ENCODE peak calls at places on chromosome 15, in four cellular contexts. M is HepG2, D is K562, L is GM12878. K is an unnamed sample.

GRCh38 chr15:57138260-57138895 is 219.9 kb downstream of the TCF12 start:
- DNase-seq in D (peak; percentile 56), M (peak; percentile 34), L (no peak), K (peak; percentile 45)

GRCh38 chr15:25985179-25985578 is 122.1 kb upstream of the ATP10A start:
- DNase-seq in M (no peak), L (no peak), D (no peak), K (no peak)

GRCh38 chr15:39580630-39581500 is at the start of gene THBS1:
- DNase-seq in L (no peak), D (peak; percentile 60), M (peak; percentile 81), K (peak; percentile 18)

GRCh38 chr15:67366904-67367303 is 112.3 kb downstream of the IQCH start:
- DNase-seq in D (no peak), M (no peak), L (peak; percentile 1), K (no peak)

GRCh38 chr15:100759116-100759515 is 120.5 kb upstream of the ALDH1A3 start:
- DNase-seq in D (no peak), M (no peak), L (no peak), K (no peak)

GRCh38 chr15:41151451-41152005 is 35.4 kb upstream of the INO80 start:
- DNase-seq in D (no peak), M (no peak), L (no peak), K (no peak)

GRCh38 chr15:28955160-28955502 is 69.4 kb downstream of the APBA2 start:
- DNase-seq in D (no peak), L (peak; percentile 17), M (no peak), K (peak; percentile 40)

GRCh38 chr15:39672666-39673065 is 91.8 kb downstream of the THBS1 start:
- DNase-seq in L (no peak), D (no peak), M (no peak), K (no peak)

GRCh38 chr15:93722165-93722564 is 509.2 kb upstream of the MCTP2 start:
- DNase-seq in D (no peak), L (no peak), M (no peak), K (no peak)

GRCh38 chr15:25797511-25798206 is 65.5 kb downstream of the ATP10A start:
- DNase-seq in M (no peak), L (no peak), D (no peak), K (no peak)

GRCh38 chr15:75140080-75140879 is 61.4 kb upstream of the C15orf39 start:
- DNase-seq in L (no peak), D (peak; percentile 26), M (peak; percentile 99), K (no peak)

GRCh38 chr15:75832114-75832513 is 11.1 kb upstream of the UBE2Q2 start:
- DNase-seq in M (no peak), D (no peak), L (no peak), K (no peak)

GRCh38 chr15:61556037-61556648 is 327.0 kb upstream of the RORA start:
- DNase-seq in L (no peak), D (no peak), M (peak; percentile 14), K (no peak)

GRCh38 chr15:89675606-89676005 is 3.6 kb downstream of the PLIN1 start:
- DNase-seq in D (no peak), L (no peak), M (no peak), K (no peak)

GRCh38 chr15:71337197-71337845 is 222.1 kb downstream of the THSD4 start:
- DNase-seq in M (no peak), L (no peak), D (no peak), K (no peak)

GRCh38 chr15:48677821-48678220 is 32.3 kb upstream of the FBN1 start:
- DNase-seq in L (no peak), D (no peak), M (no peak), K (no peak)

GRCh38 chr15:101051291-101052030 is 132.3 kb downstream of the LRRK1 start:
- DNase-seq in L (no peak), D (no peak), M (no peak), K (no peak)

GRCh38 chr15:72566973-72567372 is 87.5 kb upstream of the GOLGA6B start:
- DNase-seq in L (no peak), D (no peak), M (no peak), K (no peak)

GRCh38 chr15:81006124-81006523 is 5.4 kb downstream of the TLNRD1 start:
- DNase-seq in D (no peak), M (no peak), L (no peak), K (no peak)

GRCh38 chr15:42890161-42890913 is 30.2 kb downstream of the TTBK2 start:
- DNase-seq in L (no peak), D (no peak), M (peak; percentile 16), K (no peak)

GRCh38 chr15:101250331-101250730 is 1.5 kb downstream of the CHSY1 start:
- DNase-seq in D (no peak), L (no peak), M (no peak), K (no peak)

GRCh38 chr15:28033443-28033842 is 65.7 kb downstream of the OCA2 start:
- DNase-seq in M (no peak), L (no peak), D (no peak), K (no peak)

GRCh38 chr15:101181349-101181748 is 70.5 kb downstream of the CHSY1 start:
- DNase-seq in D (no peak), L (no peak), M (no peak), K (no peak)

GRCh38 chr15:67833504-67834248 is 6.2 kb downstream of the RNU6-1 start:
- DNase-seq in L (no peak), M (peak; percentile 34), D (peak; percentile 76), K (no peak)

GRCh38 chr15:66578286-66578875 is 12.6 kb upstream of the LCTL start:
- DNase-seq in L (no peak), M (no peak), D (no peak), K (no peak)

GRCh38 chr15:43376017-43376705 is 5.3 kb downstream of the TUBGCP4 start:
- DNase-seq in M (peak; percentile 45), L (peak; percentile 16), D (peak; percentile 40), K (peak; percentile 24)

GRCh38 chr15:71092056-71092600 is 23.1 kb upstream of the THSD4 start:
- DNase-seq in L (no peak), M (no peak), D (no peak), K (no peak)

GRCh38 chr15:45363334-45363733 is 15.0 kb downstream of the GATM start:
- DNase-seq in M (no peak), L (no peak), D (no peak), K (no peak)

GRCh38 chr15:45364271-45364670 is 14.1 kb downstream of the GATM start:
- DNase-seq in D (no peak), L (no peak), M (no peak), K (no peak)

GRCh38 chr15:45362419-45362818 is 15.9 kb downstream of the GATM start:
- DNase-seq in L (no peak), D (no peak), M (no peak), K (no peak)

GRCh38 chr15:45361883-45362282 is 16.5 kb downstream of the GATM start:
- DNase-seq in L (no peak), M (no peak), D (no peak), K (no peak)
- TF ChIP-seq SP1 in L (no peak), M (no peak), D (no peak), K (no peak)

DNA sequence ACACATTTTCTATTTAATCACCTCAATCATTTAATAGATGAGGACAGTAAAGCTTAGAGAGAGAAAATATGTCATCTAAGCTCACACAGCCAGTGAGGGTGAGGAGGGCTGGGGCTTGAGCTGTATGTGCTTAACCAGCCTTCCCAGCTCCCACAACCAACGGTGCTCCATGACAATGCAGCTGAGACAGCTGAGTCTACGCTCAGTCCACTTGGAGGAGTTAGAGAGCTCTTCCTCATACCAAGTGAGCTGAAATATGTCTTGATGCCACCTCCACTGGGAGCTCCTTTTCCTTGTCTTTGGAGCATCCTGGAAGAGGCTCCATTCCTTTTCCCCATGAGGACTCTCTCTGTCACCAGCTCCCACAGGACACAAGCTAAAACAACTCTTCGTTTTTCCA is 9.3 kb downstream of the HOMER2 start:
- DNase-seq in L (no peak), D (no peak), M (no peak), K (no peak)
- TF ChIP-seq FOXM1 in L (no peak), D (no peak), M (no peak), K (no peak)

DNA sequence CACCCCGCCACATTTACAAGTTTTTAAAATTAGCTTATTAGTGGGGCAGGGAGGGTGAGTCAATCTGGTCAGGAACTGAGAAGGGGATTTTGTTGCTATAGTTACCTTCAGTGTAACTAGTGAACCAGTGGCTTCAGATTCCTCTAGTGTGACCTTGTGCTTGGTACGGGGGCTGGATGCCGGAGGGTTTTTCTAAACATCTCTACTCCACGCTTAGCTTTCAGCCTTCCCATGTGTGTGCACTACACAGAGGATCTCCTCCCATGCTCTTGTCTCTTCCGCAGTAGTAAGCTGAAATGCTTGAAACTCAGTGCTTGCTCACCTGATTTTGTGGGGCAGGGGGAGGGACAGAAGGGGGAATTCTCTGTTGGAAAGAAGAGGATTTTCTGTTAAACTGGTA is 67.9 kb upstream of the AKAP13 start:
- DNase-seq in L (peak; percentile 77), M (peak; percentile 31), D (no peak), K (no peak)
- TF ChIP-seq SP1 in L (peak; percentile 52), M (no peak), D (no peak), K (no peak)

DNA sequence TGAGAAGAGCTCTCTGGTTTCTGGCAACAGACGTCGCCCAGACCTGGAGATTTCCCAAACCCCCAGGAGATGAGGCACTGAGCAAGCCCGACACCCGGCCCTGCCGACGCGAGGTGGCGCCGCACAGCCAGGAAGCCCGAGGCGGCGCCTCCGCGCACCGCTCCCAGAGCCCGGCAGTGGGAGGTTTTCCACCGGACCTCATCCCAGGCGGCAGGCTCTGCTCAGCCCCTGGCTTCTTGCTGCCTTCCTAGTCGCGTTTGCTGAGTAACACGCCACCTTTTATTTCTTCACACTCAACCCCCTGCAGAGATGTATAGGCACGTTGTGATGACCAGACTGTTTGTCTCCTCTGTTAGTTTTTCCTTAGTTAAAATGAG is 56.3 kb upstream of the ARRDC4 start:
- DNase-seq in L (no peak), D (peak; percentile 65), M (peak; percentile 34), K (peak; percentile 90)
- TF ChIP-seq FOXM1 in L (no peak), D (no peak), M (no peak), K (no peak)

GRCh38 chr15:77673801-77674317 is 41.1 kb upstream of the LINGO1 start:
- DNase-seq in D (no peak), M (no peak), L (no peak), K (no peak)

GRCh38 chr15:77675806-77676415 is 43.2 kb upstream of the LINGO1 start:
- DNase-seq in D (no peak), M (no peak), L (no peak), K (no peak)

GRCh38 chr15:77674327-77674726 is 41.6 kb upstream of the LINGO1 start:
- DNase-seq in M (no peak), L (no peak), D (no peak), K (no peak)

GRCh38 chr15:77672110-77672509 is 39.4 kb upstream of the LINGO1 start:
- DNase-seq in D (no peak), L (no peak), M (no peak), K (no peak)

GRCh38 chr15:77676569-77677375 is 44.1 kb upstream of the LINGO1 start:
- DNase-seq in D (no peak), M (no peak), L (no peak), K (no peak)
- TF ChIP-seq SP1 in D (no peak), M (no peak), L (no peak), K (no peak)

DNA sequence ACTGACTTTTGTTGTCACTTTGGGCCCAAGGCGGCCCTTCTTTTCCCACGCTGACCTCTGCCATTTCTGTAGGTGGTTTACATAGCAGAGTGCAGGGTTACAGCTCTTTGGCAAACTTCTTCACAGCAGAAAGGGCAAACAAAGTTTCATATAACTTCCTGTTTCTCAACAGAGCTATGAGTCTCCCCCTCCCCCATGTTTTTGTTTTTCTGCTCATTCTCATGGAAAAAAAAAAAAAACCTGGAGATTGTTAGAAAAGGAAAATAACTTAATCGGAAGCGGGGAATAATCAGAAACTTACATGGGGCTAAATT is 342.0 kb upstream of the NR2F2 start:
- DNase-seq in D (no peak), M (peak; percentile 7), L (no peak), K (no peak)
- TF ChIP-seq FOXM1 in D (no peak), M (no peak), L (no peak), K (no peak)

K was measured in HEK293T.